ENCODE peak calls at places on chromosome X, in ten cellular contexts. One of them, this sample, is unnamed.

GRCh38 chrX:151722241-151722846 is 6.5 kb downstream of the FATE1 start:
- DNase-seq in heart right ventricle: peak
- DNase-seq in mammary epithelial cell: no peak
- DNase-seq in fibroblast of lung: peak
- DNase-seq in HFF-Myc: no peak
- DNase-seq in endodermal cell: peak
- DNase-seq in astrocyte of the cerebellum: no peak
- DNase-seq in heart left ventricle: peak
- DNase-seq in lower leg skin: no peak
- DNase-seq in HepG2: peak
- DNase-seq in this sample: no peak

GRCh38 chrX:103356897-103357296 is 591 bp downstream of the TCEAL9 start:
- DNase-seq in HFF-Myc: no peak
- DNase-seq in heart left ventricle: peak
- DNase-seq in fibroblast of lung: no peak
- DNase-seq in endodermal cell: peak
- DNase-seq in HepG2: no peak
- DNase-seq in astrocyte of the cerebellum: no peak
- DNase-seq in heart right ventricle: peak
- DNase-seq in mammary epithelial cell: no peak
- DNase-seq in lower leg skin: no peak
- DNase-seq in this sample: peak

GRCh38 chrX:1883772-1884171 is 268.9 kb downstream of the ASMT start:
- DNase-seq in HFF-Myc: no peak
- DNase-seq in astrocyte of the cerebellum: no peak
- DNase-seq in endodermal cell: no peak
- DNase-seq in heart left ventricle: no peak
- DNase-seq in fibroblast of lung: no peak
- DNase-seq in lower leg skin: no peak
- DNase-seq in HepG2: no peak
- DNase-seq in mammary epithelial cell: no peak
- DNase-seq in heart right ventricle: no peak
- DNase-seq in this sample: no peak

GRCh38 chrX:146854281-146854680 is 39.7 kb upstream of the CXorf51A start:
- DNase-seq in HFF-Myc: no peak
- DNase-seq in mammary epithelial cell: no peak
- DNase-seq in fibroblast of lung: no peak
- DNase-seq in lower leg skin: no peak
- DNase-seq in HepG2: no peak
- DNase-seq in astrocyte of the cerebellum: no peak
- DNase-seq in endodermal cell: no peak
- DNase-seq in heart left ventricle: no peak
- DNase-seq in heart right ventricle: no peak
- DNase-seq in this sample: no peak

GRCh38 chrX:109939498-109939897 is 63.4 kb upstream of the TMEM164 start:
- DNase-seq in fibroblast of lung: no peak
- DNase-seq in HepG2: no peak
- DNase-seq in mammary epithelial cell: no peak
- DNase-seq in astrocyte of the cerebellum: no peak
- DNase-seq in lower leg skin: no peak
- DNase-seq in heart left ventricle: no peak
- DNase-seq in heart right ventricle: no peak
- DNase-seq in HFF-Myc: no peak
- DNase-seq in endodermal cell: no peak
- DNase-seq in this sample: no peak

GRCh38 chrX:56031409-56031808 is 200.7 kb upstream of the KLF8 start:
- DNase-seq in HepG2: no peak
- DNase-seq in astrocyte of the cerebellum: no peak
- DNase-seq in mammary epithelial cell: no peak
- DNase-seq in heart right ventricle: no peak
- DNase-seq in lower leg skin: no peak
- DNase-seq in fibroblast of lung: no peak
- DNase-seq in HFF-Myc: no peak
- DNase-seq in endodermal cell: no peak
- DNase-seq in heart left ventricle: no peak
- DNase-seq in this sample: no peak

GRCh38 chrX:64739792-64740378 is 236.4 kb downstream of the ZC4H2 start:
- DNase-seq in endodermal cell: no peak
- DNase-seq in fibroblast of lung: no peak
- DNase-seq in heart left ventricle: no peak
- DNase-seq in mammary epithelial cell: no peak
- DNase-seq in astrocyte of the cerebellum: no peak
- DNase-seq in HepG2: no peak
- DNase-seq in heart right ventricle: no peak
- DNase-seq in lower leg skin: no peak
- DNase-seq in HFF-Myc: no peak
- DNase-seq in this sample: no peak

GRCh38 chrX:68753218-68753617 is 75.6 kb upstream of the EFNB1 start:
- DNase-seq in fibroblast of lung: no peak
- DNase-seq in lower leg skin: peak
- DNase-seq in heart right ventricle: no peak
- DNase-seq in HFF-Myc: no peak
- DNase-seq in heart left ventricle: no peak
- DNase-seq in HepG2: no peak
- DNase-seq in mammary epithelial cell: no peak
- DNase-seq in astrocyte of the cerebellum: no peak
- DNase-seq in endodermal cell: no peak
- DNase-seq in this sample: no peak

GRCh38 chrX:133838761-133839676 is 146.4 kb downstream of the GPC3 start:
- DNase-seq in heart left ventricle: no peak
- DNase-seq in heart right ventricle: peak
- DNase-seq in fibroblast of lung: peak
- DNase-seq in mammary epithelial cell: peak
- DNase-seq in lower leg skin: no peak
- DNase-seq in HepG2: no peak
- DNase-seq in endodermal cell: peak
- DNase-seq in HFF-Myc: peak
- DNase-seq in astrocyte of the cerebellum: peak
- DNase-seq in this sample: no peak

GRCh38 chrX:70398899-70399298 is 24.2 kb upstream of the GDPD2 start:
- DNase-seq in endodermal cell: no peak
- DNase-seq in heart left ventricle: no peak
- DNase-seq in heart right ventricle: no peak
- DNase-seq in HepG2: peak
- DNase-seq in fibroblast of lung: peak
- DNase-seq in HFF-Myc: no peak
- DNase-seq in astrocyte of the cerebellum: no peak
- DNase-seq in mammary epithelial cell: no peak
- DNase-seq in lower leg skin: no peak
- DNase-seq in this sample: no peak

GRCh38 chrX:137052641-137053235 is 18.9 kb upstream of the GPR101 start:
- DNase-seq in heart right ventricle: no peak
- DNase-seq in mammary epithelial cell: no peak
- DNase-seq in heart left ventricle: no peak
- DNase-seq in astrocyte of the cerebellum: no peak
- DNase-seq in HFF-Myc: no peak
- DNase-seq in endodermal cell: peak
- DNase-seq in fibroblast of lung: no peak
- DNase-seq in HepG2: no peak
- DNase-seq in lower leg skin: peak
- DNase-seq in this sample: no peak
- TF ChIP-seq CTCF in heart right ventricle: no peak
- TF ChIP-seq CTCF in mammary epithelial cell: no peak
- TF ChIP-seq CTCF in heart left ventricle: no peak
- TF ChIP-seq CTCF in astrocyte of the cerebellum: no peak
- TF ChIP-seq CTCF in HFF-Myc: no peak
- TF ChIP-seq CTCF in endodermal cell: no peak
- TF ChIP-seq CTCF in fibroblast of lung: no peak
- TF ChIP-seq CTCF in HepG2: no peak
- TF ChIP-seq CTCF in lower leg skin: no peak
- TF ChIP-seq CTCF in this sample: no peak

DNA sequence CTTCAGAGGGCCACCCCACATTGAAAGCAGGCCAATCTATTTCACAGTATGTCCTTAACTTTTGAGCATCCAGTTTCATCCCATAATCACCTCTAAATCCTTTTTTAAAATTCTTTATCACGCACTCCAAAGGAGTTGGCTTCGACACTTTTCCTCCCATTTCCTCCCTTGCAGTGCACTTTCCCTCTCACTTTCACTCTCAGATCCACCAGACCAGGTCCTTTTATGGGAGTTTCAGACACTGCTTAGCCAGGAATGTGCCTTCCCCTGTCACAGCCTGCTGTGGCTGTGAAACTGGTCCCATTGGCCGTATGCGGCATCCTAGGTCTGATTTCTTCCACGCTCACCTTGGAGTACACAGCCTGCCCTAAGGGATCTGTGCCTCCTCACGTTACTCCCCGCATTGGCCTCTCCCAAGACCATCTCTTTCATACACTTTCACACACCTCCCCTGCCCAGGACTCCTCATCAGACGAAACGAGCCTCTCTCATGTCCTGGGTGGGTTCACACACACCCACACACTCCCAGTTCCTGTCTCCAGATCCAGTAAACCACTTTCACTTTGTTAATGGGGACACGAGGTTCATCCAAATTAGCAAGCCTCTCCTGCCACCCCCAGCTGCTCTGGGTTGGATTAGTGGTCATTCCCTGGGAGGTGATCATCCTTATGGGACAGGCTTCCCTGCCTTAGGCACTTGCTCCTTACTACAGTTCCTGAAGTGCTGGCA is 10.0 kb upstream of the RHOXF2B start:
- DNase-seq in mammary epithelial cell: no peak
- DNase-seq in lower leg skin: no peak
- DNase-seq in heart left ventricle: no peak
- DNase-seq in fibroblast of lung: no peak
- DNase-seq in endodermal cell: peak
- DNase-seq in astrocyte of the cerebellum: no peak
- DNase-seq in heart right ventricle: no peak
- DNase-seq in HepG2: no peak
- DNase-seq in HFF-Myc: no peak
- DNase-seq in this sample: no peak
- TF ChIP-seq CTCF in mammary epithelial cell: no peak
- TF ChIP-seq CTCF in lower leg skin: no peak
- TF ChIP-seq CTCF in heart left ventricle: no peak
- TF ChIP-seq CTCF in fibroblast of lung: no peak
- TF ChIP-seq CTCF in endodermal cell: no peak
- TF ChIP-seq CTCF in astrocyte of the cerebellum: no peak
- TF ChIP-seq CTCF in heart right ventricle: no peak
- TF ChIP-seq CTCF in HepG2: no peak
- TF ChIP-seq CTCF in HFF-Myc: no peak
- TF ChIP-seq CTCF in this sample: no peak

GRCh38 chrX:113157496-113157895 is 316.9 kb upstream of the AMOT start:
- DNase-seq in HFF-Myc: no peak
- DNase-seq in astrocyte of the cerebellum: no peak
- DNase-seq in heart right ventricle: no peak
- DNase-seq in endodermal cell: peak
- DNase-seq in heart left ventricle: no peak
- DNase-seq in lower leg skin: no peak
- DNase-seq in mammary epithelial cell: no peak
- DNase-seq in fibroblast of lung: no peak
- DNase-seq in HepG2: no peak
- DNase-seq in this sample: no peak
- TF ChIP-seq CTCF in HFF-Myc: no peak
- TF ChIP-seq CTCF in astrocyte of the cerebellum: no peak
- TF ChIP-seq CTCF in heart right ventricle: no peak
- TF ChIP-seq CTCF in endodermal cell: no peak
- TF ChIP-seq CTCF in heart left ventricle: no peak
- TF ChIP-seq CTCF in lower leg skin: no peak
- TF ChIP-seq CTCF in mammary epithelial cell: no peak
- TF ChIP-seq CTCF in fibroblast of lung: no peak
- TF ChIP-seq CTCF in HepG2: peak
- TF ChIP-seq CTCF in this sample: no peak

DNA sequence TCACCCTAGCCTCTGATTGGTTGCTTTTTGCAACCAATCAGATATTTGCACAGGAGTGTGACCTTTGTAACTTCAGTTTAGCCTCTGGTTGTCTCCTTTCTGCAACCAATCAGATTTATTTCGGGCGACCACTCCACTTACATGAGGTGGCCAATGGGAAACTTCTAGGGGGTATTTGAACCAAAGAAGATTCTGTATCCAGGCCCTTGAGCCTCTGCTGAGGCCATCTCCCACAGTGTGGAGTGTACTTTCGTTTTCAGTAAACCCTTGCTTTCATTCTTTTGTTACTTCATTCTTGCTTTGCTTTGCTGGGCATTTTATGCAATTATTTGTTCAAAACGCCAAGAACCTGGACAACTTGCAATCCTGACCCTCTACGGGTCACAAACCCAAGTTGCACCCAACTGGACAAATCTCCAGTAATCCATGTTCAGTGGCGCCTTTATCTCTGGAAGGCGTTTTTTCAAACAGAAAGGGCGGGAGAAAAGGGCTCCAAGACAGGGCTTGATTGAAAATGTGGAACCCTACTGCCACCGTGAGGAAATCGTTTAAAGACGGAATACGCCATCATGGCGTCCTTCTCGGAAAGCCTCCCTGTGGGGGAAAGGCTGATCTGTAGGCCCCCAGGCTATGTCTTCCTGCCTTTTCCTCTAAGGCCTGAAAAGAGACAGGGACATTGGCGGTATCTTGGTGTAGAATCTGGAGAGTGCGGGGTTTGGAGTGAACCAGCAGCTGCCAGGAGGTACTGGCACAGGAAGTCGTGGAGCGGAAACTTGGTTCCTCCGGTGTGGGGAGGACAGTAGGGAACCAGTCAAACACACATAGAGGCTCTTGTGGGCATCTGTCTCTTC is 184.6 kb downstream of the OR13H1 start:
- DNase-seq in fibroblast of lung: no peak
- DNase-seq in mammary epithelial cell: peak
- DNase-seq in lower leg skin: peak
- DNase-seq in astrocyte of the cerebellum: peak
- DNase-seq in heart left ventricle: no peak
- DNase-seq in HFF-Myc: no peak
- DNase-seq in HepG2: no peak
- DNase-seq in heart right ventricle: no peak
- DNase-seq in endodermal cell: no peak
- DNase-seq in this sample: peak
- TF ChIP-seq CTCF in fibroblast of lung: no peak
- TF ChIP-seq CTCF in mammary epithelial cell: peak
- TF ChIP-seq CTCF in lower leg skin: no peak
- TF ChIP-seq CTCF in astrocyte of the cerebellum: peak
- TF ChIP-seq CTCF in heart left ventricle: peak
- TF ChIP-seq CTCF in HFF-Myc: no peak
- TF ChIP-seq CTCF in HepG2: no peak
- TF ChIP-seq CTCF in heart right ventricle: peak
- TF ChIP-seq CTCF in endodermal cell: peak
- TF ChIP-seq CTCF in this sample: peak

GRCh38 chrX:15349046-15349445 is 13.7 kb upstream of the PIGA start:
- DNase-seq in lower leg skin: no peak
- DNase-seq in heart left ventricle: peak
- DNase-seq in astrocyte of the cerebellum: peak
- DNase-seq in heart right ventricle: peak
- DNase-seq in endodermal cell: peak
- DNase-seq in HFF-Myc: no peak
- DNase-seq in mammary epithelial cell: peak
- DNase-seq in HepG2: peak
- DNase-seq in fibroblast of lung: peak
- DNase-seq in this sample: no peak
- TF ChIP-seq CTCF in lower leg skin: no peak
- TF ChIP-seq CTCF in heart left ventricle: peak
- TF ChIP-seq CTCF in astrocyte of the cerebellum: peak
- TF ChIP-seq CTCF in heart right ventricle: peak
- TF ChIP-seq CTCF in endodermal cell: peak
- TF ChIP-seq CTCF in HFF-Myc: peak
- TF ChIP-seq CTCF in mammary epithelial cell: peak
- TF ChIP-seq CTCF in HepG2: peak
- TF ChIP-seq CTCF in fibroblast of lung: peak
- TF ChIP-seq CTCF in this sample: peak

This sample was measured in uterus.